ENCODE peak calls at places on chromosomes 2 and 18, in seven cellular contexts. One of them, this sample, is unnamed.

GRCh38 chr2:126715111-126715510 is 59.2 kb downstream of the GYPC start:
- DNase-seq in Peyer's patch: no peak
- DNase-seq in fibroblast of the aortic adventitia: no peak
- DNase-seq in EL: no peak
- DNase-seq in Kasumi-1: no peak
- DNase-seq in HuH-7.5: no peak
- DNase-seq in T-helper 2 cell: no peak
- DNase-seq in this sample: no peak

GRCh38 chr2:143692162-143692561 is 562.9 kb downstream of the ARHGAP15 start:
- DNase-seq in Peyer's patch: no peak
- DNase-seq in fibroblast of the aortic adventitia: no peak
- DNase-seq in EL: no peak
- DNase-seq in Kasumi-1: no peak
- DNase-seq in HuH-7.5: no peak
- DNase-seq in T-helper 2 cell: no peak
- DNase-seq in this sample: no peak

GRCh38 chr2:42138163-42139016 is 30.8 kb upstream of the EML4 start:
- DNase-seq in Peyer's patch: no peak
- DNase-seq in fibroblast of the aortic adventitia: peak; percentile 99
- DNase-seq in EL: peak; percentile 97
- DNase-seq in Kasumi-1: no peak
- DNase-seq in HuH-7.5: no peak
- DNase-seq in T-helper 2 cell: no peak
- DNase-seq in this sample: peak; percentile 98

GRCh38 chr2:3222636-3223035 is 155.0 kb downstream of the EIPR1 start:
- DNase-seq in Peyer's patch: no peak
- DNase-seq in fibroblast of the aortic adventitia: no peak
- DNase-seq in EL: no peak
- DNase-seq in Kasumi-1: peak; percentile 38
- DNase-seq in HuH-7.5: no peak
- DNase-seq in T-helper 2 cell: peak; percentile 73
- DNase-seq in this sample: no peak

GRCh38 chr18:7812431-7813063 is 245.4 kb downstream of the PTPRM start:
- DNase-seq in Peyer's patch: no peak
- DNase-seq in fibroblast of the aortic adventitia: peak; percentile 82
- DNase-seq in EL: peak; percentile 87
- DNase-seq in Kasumi-1: no peak
- DNase-seq in HuH-7.5: no peak
- DNase-seq in T-helper 2 cell: no peak
- DNase-seq in this sample: peak; percentile 80

GRCh38 chr2:42338567-42339190 is 22.3 kb downstream of the COX7A2L start:
- DNase-seq in Peyer's patch: no peak
- DNase-seq in fibroblast of the aortic adventitia: no peak
- DNase-seq in EL: no peak
- DNase-seq in Kasumi-1: no peak
- DNase-seq in HuH-7.5: no peak
- DNase-seq in T-helper 2 cell: no peak
- DNase-seq in this sample: no peak

GRCh38 chr2:114968748-114969400 is 526.4 kb downstream of the DPP10 start:
- DNase-seq in Peyer's patch: no peak
- DNase-seq in fibroblast of the aortic adventitia: no peak
- DNase-seq in EL: no peak
- DNase-seq in Kasumi-1: no peak
- DNase-seq in HuH-7.5: no peak
- DNase-seq in T-helper 2 cell: no peak
- DNase-seq in this sample: no peak

GRCh38 chr2:237513693-237514092 is 26.6 kb downstream of the MLPH start:
- DNase-seq in Peyer's patch: no peak
- DNase-seq in fibroblast of the aortic adventitia: no peak
- DNase-seq in EL: no peak
- DNase-seq in Kasumi-1: no peak
- DNase-seq in HuH-7.5: no peak
- DNase-seq in T-helper 2 cell: no peak
- DNase-seq in this sample: no peak

GRCh38 chr2:101871480-101871879 is 120.3 kb upstream of the IL1R2 start:
- DNase-seq in Peyer's patch: no peak
- DNase-seq in fibroblast of the aortic adventitia: no peak
- DNase-seq in EL: no peak
- DNase-seq in Kasumi-1: no peak
- DNase-seq in HuH-7.5: no peak
- DNase-seq in T-helper 2 cell: no peak
- DNase-seq in this sample: no peak

GRCh38 chr2:197247083-197247482 is 63.5 kb downstream of the ANKRD44 start:
- DNase-seq in Peyer's patch: no peak
- DNase-seq in fibroblast of the aortic adventitia: no peak
- DNase-seq in EL: no peak
- DNase-seq in Kasumi-1: no peak
- DNase-seq in HuH-7.5: no peak
- DNase-seq in T-helper 2 cell: no peak
- DNase-seq in this sample: peak; percentile 24

GRCh38 chr18:13502585-13502984 is 223.8 kb downstream of the FAM210A start:
- DNase-seq in Peyer's patch: no peak
- DNase-seq in fibroblast of the aortic adventitia: no peak
- DNase-seq in EL: no peak
- DNase-seq in Kasumi-1: no peak
- DNase-seq in HuH-7.5: no peak
- DNase-seq in T-helper 2 cell: no peak
- DNase-seq in this sample: no peak

GRCh38 chr18:78494204-78494603 is 485.4 kb upstream of the SALL3 start:
- DNase-seq in Peyer's patch: no peak
- DNase-seq in fibroblast of the aortic adventitia: no peak
- DNase-seq in EL: no peak
- DNase-seq in Kasumi-1: no peak
- DNase-seq in HuH-7.5: no peak
- DNase-seq in T-helper 2 cell: no peak
- DNase-seq in this sample: peak; percentile 9

GRCh38 chr18:48270929-48271328 is 138.3 kb downstream of the ZBTB7C start:
- DNase-seq in Peyer's patch: no peak
- DNase-seq in fibroblast of the aortic adventitia: no peak
- DNase-seq in EL: no peak
- DNase-seq in Kasumi-1: no peak
- DNase-seq in HuH-7.5: no peak
- DNase-seq in T-helper 2 cell: no peak
- DNase-seq in this sample: no peak

GRCh38 chr2:109352898-109353689 is 224.1 kb downstream of the SH3RF3 start:
- DNase-seq in Peyer's patch: no peak
- DNase-seq in fibroblast of the aortic adventitia: no peak
- DNase-seq in EL: no peak
- DNase-seq in Kasumi-1: no peak
- DNase-seq in HuH-7.5: no peak
- DNase-seq in T-helper 2 cell: no peak
- DNase-seq in this sample: no peak

GRCh38 chr2:158583923-158584322 is 127.2 kb downstream of the PKP4 start:
- DNase-seq in Peyer's patch: no peak
- DNase-seq in fibroblast of the aortic adventitia: no peak
- DNase-seq in EL: no peak
- DNase-seq in Kasumi-1: no peak
- DNase-seq in HuH-7.5: no peak
- DNase-seq in T-helper 2 cell: no peak
- DNase-seq in this sample: no peak

GRCh38 chr2:118705032-118705431 is 142.4 kb downstream of the EN1 start:
- DNase-seq in Peyer's patch: no peak
- DNase-seq in fibroblast of the aortic adventitia: peak; percentile 84
- DNase-seq in EL: no peak
- DNase-seq in Kasumi-1: no peak
- DNase-seq in HuH-7.5: no peak
- DNase-seq in T-helper 2 cell: no peak
- DNase-seq in this sample: peak; percentile 18

GRCh38 chr2:98821629-98822135 is 90.8 kb upstream of the MGAT4A start:
- DNase-seq in Peyer's patch: no peak
- DNase-seq in fibroblast of the aortic adventitia: no peak
- DNase-seq in EL: no peak
- DNase-seq in Kasumi-1: no peak
- DNase-seq in HuH-7.5: no peak
- DNase-seq in T-helper 2 cell: no peak
- DNase-seq in this sample: no peak

GRCh38 chr2:145258903-145259579 is 739.1 kb upstream of the ZEB2 start:
- DNase-seq in Peyer's patch: no peak
- DNase-seq in fibroblast of the aortic adventitia: no peak
- DNase-seq in EL: no peak
- DNase-seq in Kasumi-1: peak; percentile 94
- DNase-seq in HuH-7.5: no peak
- DNase-seq in T-helper 2 cell: no peak
- DNase-seq in this sample: peak; percentile 61

GRCh38 chr2:231110551-231110950 is 14.3 kb downstream of the HTR2B start:
- DNase-seq in Peyer's patch: no peak
- DNase-seq in fibroblast of the aortic adventitia: peak; percentile 90
- DNase-seq in EL: peak; percentile 35
- DNase-seq in Kasumi-1: peak; percentile 1
- DNase-seq in HuH-7.5: no peak
- DNase-seq in T-helper 2 cell: no peak
- DNase-seq in this sample: peak; percentile 65

GRCh38 chr2:205865794-205866490 is 183.6 kb downstream of the NRP2 start:
- DNase-seq in Peyer's patch: no peak
- DNase-seq in fibroblast of the aortic adventitia: no peak
- DNase-seq in EL: peak; percentile 30
- DNase-seq in Kasumi-1: no peak
- DNase-seq in HuH-7.5: no peak
- DNase-seq in T-helper 2 cell: no peak
- DNase-seq in this sample: peak; percentile 87

GRCh38 chr2:118755362-118755761 is 92.1 kb downstream of the EN1 start:
- DNase-seq in Peyer's patch: no peak
- DNase-seq in fibroblast of the aortic adventitia: no peak
- DNase-seq in EL: no peak
- DNase-seq in Kasumi-1: no peak
- DNase-seq in HuH-7.5: no peak
- DNase-seq in T-helper 2 cell: no peak
- DNase-seq in this sample: no peak

GRCh38 chr2:21018290-21018689 is 25.6 kb downstream of the APOB start:
- DNase-seq in Peyer's patch: no peak
- DNase-seq in fibroblast of the aortic adventitia: no peak
- DNase-seq in EL: no peak
- DNase-seq in Kasumi-1: no peak
- DNase-seq in HuH-7.5: no peak
- DNase-seq in T-helper 2 cell: no peak
- DNase-seq in this sample: no peak

This sample was measured in RPMI7951.